ENCODE peak calls at places on chromosomes 4 and X, in five cellular contexts. D is BJ, L is left kidney, F is HCEC 1CT, E is H1. K is an unnamed sample.

GRCh38 chr4:113901994-113902787 is 77.3 kb downstream of the ARSJ start:
- DNase-seq in E (no peak), F (no peak), D (no peak), L (peak; percentile 74), K (no peak)

GRCh38 chrX:43745938-43746721 is 90.0 kb downstream of the MAOA start:
- DNase-seq in E (no peak), F (no peak), D (no peak), L (no peak), K (no peak)

GRCh38 chr4:7153711-7154110 is 38.6 kb upstream of the SORCS2 start:
- DNase-seq in F (no peak), D (no peak), E (no peak), L (no peak), K (no peak)

GRCh38 chr4:86653237-86653865 is 59.2 kb downstream of the PTPN13 start:
- DNase-seq in F (no peak), L (no peak), D (no peak), E (peak; percentile 73), K (peak; percentile 7)

GRCh38 chr4:169922632-169923276 is 103.4 kb downstream of the MFAP3L start:
- DNase-seq in F (no peak), E (no peak), L (no peak), D (no peak), K (no peak)

GRCh38 chr4:54433686-54434085 is 204.6 kb downstream of the PDGFRA start:
- DNase-seq in F (peak; percentile 8), L (no peak), D (no peak), E (peak; percentile 54), K (peak; percentile 29)

GRCh38 chr4:119041951-119042560 is 93.6 kb upstream of the MYOZ2 start:
- DNase-seq in L (peak; percentile 89), F (peak; percentile 59), E (no peak), D (no peak), K (peak; percentile 78)

GRCh38 chrX:72572248-72573157 is at the start of gene HDAC8:
- DNase-seq in L (peak; percentile 91), E (peak; percentile 61), D (peak; percentile 41), F (peak; percentile 73), K (peak; percentile 41)

GRCh38 chr4:173231916-173232315 is 63.3 kb downstream of the GALNT7 start:
- DNase-seq in D (no peak), E (no peak), F (peak; percentile 39), L (no peak), K (no peak)

GRCh38 chrX:267771-268261 is 13.4 kb upstream of the PLCXD1 start:
- DNase-seq in E (no peak), D (no peak), F (no peak), L (no peak), K (no peak)

GRCh38 chr4:54961357-54961975 is 163.9 kb downstream of the KDR start:
- DNase-seq in E (no peak), L (peak; percentile 56), F (peak; percentile 24), D (no peak), K (no peak)

GRCh38 chrX:108361316-108361715 is 76.9 kb downstream of the COL4A6 start:
- DNase-seq in D (no peak), E (no peak), F (no peak), L (no peak), K (no peak)

GRCh38 chr4:89166971-89167475 is 55.7 kb downstream of the TIGD2 start:
- DNase-seq in E (no peak), L (no peak), D (no peak), F (no peak), K (no peak)

GRCh38 chr4:83989835-83990234 is 453.9 kb downstream of the GPAT3 start:
- DNase-seq in D (no peak), L (no peak), F (no peak), E (no peak), K (no peak)

GRCh38 chr4:168848112-168848511 is 161.9 kb downstream of the CBR4 start:
- DNase-seq in L (peak; percentile 38), D (no peak), E (no peak), F (no peak), K (no peak)

K was measured in iPS DF 6.9.